ENCODE peak calls at places on chromosomes 16 and 17, in seven cellular contexts. S, G, K, V, A, W and X are unnamed samples.

GRCh38 chr16:14087590-14088154 is 16.6 kb downstream of the MRTFB start:
- DNase-seq in K (no peak), S (no peak), V (no peak), G (no peak), W (no peak), A (no peak), X (no peak)

GRCh38 chr17:80791758-80792284 is 199.8 kb upstream of the CHMP6 start:
- DNase-seq in W (peak; percentile 91), S (no peak), K (peak; percentile 100), V (no peak), A (peak; percentile 44), G (peak; percentile 19), X (peak; percentile 57)

GRCh38 chr17:82794781-82795505 is 43.1 kb downstream of the TBCD start:
- DNase-seq in W (no peak), G (no peak), A (no peak), S (no peak), V (no peak), K (peak; percentile 20), X (no peak)

GRCh38 chr17:78878871-78879270 is 24.1 kb downstream of the CEP295NL start:
- DNase-seq in G (no peak), S (no peak), A (no peak), V (no peak), W (no peak), K (no peak), X (no peak)

GRCh38 chr16:67013823-67014640 is 14.9 kb upstream of the CBFB start:
- DNase-seq in V (peak; percentile 79), S (peak; percentile 72), A (peak; percentile 47), W (no peak), K (peak; percentile 46), G (peak; percentile 44), X (peak; percentile 80)

GRCh38 chr17:58504826-58505351 is 9.5 kb downstream of the MTMR4 start:
- DNase-seq in S (no peak), V (no peak), W (no peak), K (no peak), A (no peak), G (no peak), X (no peak)

GRCh38 chr17:79623786-79624657 is 13.2 kb upstream of the RBFOX3 start:
- DNase-seq in S (no peak), W (no peak), G (no peak), A (no peak), V (peak; percentile 6), K (no peak), X (no peak)

GRCh38 chr16:89691986-89692569 is 5.6 kb downstream of the CDK10 start:
- DNase-seq in G (no peak), K (no peak), S (no peak), W (no peak), V (no peak), A (no peak), X (no peak)

GRCh38 chr17:19939993-19940721 is 37.5 kb downstream of the AKAP10 start:
- DNase-seq in K (no peak), A (no peak), G (no peak), W (no peak), V (no peak), S (no peak), X (no peak)

GRCh38 chr17:64024781-64025731 is 4.6 kb upstream of the ICAM2 start:
- DNase-seq in S (no peak), K (peak; percentile 37), G (peak; percentile 38), A (no peak), V (no peak), W (no peak), X (peak; percentile 41)

GRCh38 chr17:46814446-46814845 is 4.0 kb downstream of the WNT3 start:
- DNase-seq in V (no peak), A (no peak), G (no peak), K (no peak), S (no peak), W (no peak), X (no peak)

GRCh38 chr17:53032861-53033271 is 789.9 kb upstream of the KIF2B start:
- DNase-seq in S (no peak), K (peak; percentile 0), A (no peak), G (no peak), V (peak; percentile 23), W (no peak), X (peak; percentile 36)

GRCh38 chr17:38815576-38816193 is 9.4 kb downstream of the CWC25 start:
- DNase-seq in K (peak; percentile 59), G (no peak), V (peak; percentile 16), W (no peak), A (no peak), S (no peak), X (no peak)

GRCh38 chr17:27889711-27890251 is 3.4 kb downstream of the LYRM9 start:
- DNase-seq in G (no peak), V (no peak), S (no peak), K (no peak), W (no peak), A (no peak), X (no peak)

GRCh38 chr17:28527859-28528258 is 21.7 kb downstream of the FOXN1 start:
- DNase-seq in G (no peak), W (no peak), A (peak; percentile 65), S (no peak), V (no peak), K (no peak), X (peak; percentile 65)

GRCh38 chr17:73232587-73233373 is 28.9 kb downstream of the CPSF4L start:
- DNase-seq in G (no peak), K (peak; percentile 23), W (no peak), A (no peak), S (peak; percentile 58), V (peak; percentile 84), X (peak; percentile 50)

GRCh38 chr16:75621170-75621477 is 2.0 kb downstream of the ADAT1 start:
- DNase-seq in S (no peak), A (no peak), G (no peak), W (no peak), V (no peak), K (peak; percentile 55), X (no peak)

GRCh38 chr16:73161977-73162376 is 114.0 kb upstream of the ZFHX3 start:
- DNase-seq in V (no peak), W (no peak), S (no peak), A (no peak), G (no peak), K (no peak), X (no peak)

GRCh38 chr17:44317545-44317944 is 7.1 kb downstream of the SLC25A39 start:
- DNase-seq in S (no peak), V (no peak), K (no peak), W (no peak), A (no peak), G (no peak), X (no peak)

GRCh38 chr17:44095647-44096496 is 25.3 kb downstream of the G6PC3 start:
- DNase-seq in G (no peak), A (peak; percentile 51), W (peak; percentile 91), S (no peak), V (peak; percentile 81), K (peak; percentile 93), X (no peak)

GRCh38 chr17:60090412-60090811 is 11.7 kb upstream of the HEATR6 start:
- DNase-seq in S (no peak), K (no peak), A (no peak), W (no peak), V (no peak), G (no peak), X (no peak)

GRCh38 chr16:79717324-79717848 is 116.8 kb upstream of the MAF start:
- DNase-seq in S (no peak), A (no peak), V (no peak), K (no peak), W (no peak), G (no peak), X (no peak)

GRCh38 chr16:3188925-3189825 is 1.2 kb downstream of the OR1F1 start:
- DNase-seq in W (no peak), A (no peak), G (no peak), K (peak; percentile 59), S (no peak), V (peak; percentile 32), X (no peak)

GRCh38 chr16:49621240-49622083 is 234.4 kb downstream of the ZNF423 start:
- DNase-seq in G (no peak), A (no peak), V (no peak), W (no peak), K (no peak), S (no peak), X (no peak)

GRCh38 chr17:33438136-33438535 is 145.0 kb upstream of the ASIC2 start:
- DNase-seq in S (no peak), W (no peak), K (no peak), A (no peak), V (no peak), G (no peak), X (no peak)

GRCh38 chr17:37650419-37651003 is 7.3 kb upstream of the DDX52 start:
- DNase-seq in A (no peak), K (peak; percentile 59), G (no peak), W (no peak), V (peak; percentile 52), S (no peak), X (peak; percentile 44)

GRCh38 chr16:54928016-54928356 is 2.7 kb upstream of the IRX5 start:
- DNase-seq in K (no peak), W (no peak), G (no peak), S (no peak), A (no peak), V (no peak), X (no peak)

GRCh38 chr16:29975134-29975538 is 1.5 kb downstream of the TAOK2 start:
- DNase-seq in W (no peak), S (no peak), G (no peak), A (no peak), V (no peak), K (no peak), X (no peak)

GRCh38 chr17:75077490-75078096 is 10.2 kb upstream of the SLC16A5 start:
- DNase-seq in S (peak; percentile 12), V (no peak), A (peak; percentile 76), G (peak; percentile 47), K (no peak), W (no peak), X (peak; percentile 68)

GRCh38 chr16:4426021-4426684 is 485 bp downstream of the DNAJA3 start:
- DNase-seq in S (no peak), W (no peak), A (no peak), G (no peak), K (no peak), V (no peak), X (no peak)

GRCh38 chr17:6712058-6712853 is 913 bp downstream of the SLC13A5 start:
- DNase-seq in A (no peak), K (no peak), S (no peak), W (no peak), G (no peak), V (peak; percentile 75), X (no peak)

GRCh38 chr16:11572301-11572995 is 14.3 kb downstream of the LITAF start:
- DNase-seq in G (peak; percentile 30), K (no peak), S (no peak), A (no peak), V (no peak), W (no peak), X (no peak)

GRCh38 chr16:75506567-75506966 is 11.3 kb upstream of the CHST6 start:
- DNase-seq in W (no peak), S (no peak), K (peak; percentile 59), V (no peak), G (no peak), A (peak; percentile 46), X (no peak)